ENCODE peak calls at places on chromosomes 2 and 18, in seven cellular contexts. One of them, this sample, is unnamed.

GRCh38 chr18:398866-399637 is 101.4 kb downstream of the COLEC12 start:
- DNase-seq in A549: no peak
- DNase-seq in HCT116: no peak
- DNase-seq in HepG2: no peak
- DNase-seq in SK-N-SH: peak; percentile 30
- DNase-seq in K562: no peak
- DNase-seq in GM23338: no peak
- DNase-seq in this sample: no peak

GRCh38 chr2:135980450-135981080 is 4.9 kb downstream of the DARS1 start:
- DNase-seq in A549: no peak
- DNase-seq in K562: no peak
- DNase-seq in SK-N-SH: no peak
- DNase-seq in HepG2: no peak
- DNase-seq in GM23338: no peak
- DNase-seq in HCT116: no peak
- DNase-seq in this sample: no peak

GRCh38 chr2:23524261-23524706 is 139.3 kb downstream of the KLHL29 start:
- DNase-seq in K562: no peak
- DNase-seq in HepG2: no peak
- DNase-seq in HCT116: peak; percentile 19
- DNase-seq in SK-N-SH: no peak
- DNase-seq in GM23338: no peak
- DNase-seq in A549: no peak
- DNase-seq in this sample: no peak

GRCh38 chr2:237697586-237698337 is 70.4 kb downstream of the LRRFIP1 start:
- DNase-seq in K562: no peak
- DNase-seq in SK-N-SH: no peak
- DNase-seq in GM23338: peak; percentile 49
- DNase-seq in A549: no peak
- DNase-seq in HCT116: no peak
- DNase-seq in HepG2: no peak
- DNase-seq in this sample: no peak

GRCh38 chr2:241652142-241652541 is 14.6 kb downstream of the ATG4B start:
- DNase-seq in HepG2: no peak
- DNase-seq in A549: no peak
- DNase-seq in GM23338: no peak
- DNase-seq in HCT116: no peak
- DNase-seq in SK-N-SH: no peak
- DNase-seq in K562: no peak
- DNase-seq in this sample: no peak

GRCh38 chr18:76989647-76990190 is 142.9 kb downstream of the MBP start:
- DNase-seq in HCT116: no peak
- DNase-seq in HepG2: no peak
- DNase-seq in GM23338: no peak
- DNase-seq in A549: no peak
- DNase-seq in SK-N-SH: no peak
- DNase-seq in K562: no peak
- DNase-seq in this sample: no peak

GRCh38 chr18:80035997-80036396 is 1.8 kb downstream of the RBFA start:
- DNase-seq in A549: no peak
- DNase-seq in K562: no peak
- DNase-seq in HepG2: no peak
- DNase-seq in SK-N-SH: no peak
- DNase-seq in GM23338: no peak
- DNase-seq in HCT116: no peak
- DNase-seq in this sample: no peak

GRCh38 chr18:41389936-41390667 is 564.9 kb upstream of the PIK3C3 start:
- DNase-seq in GM23338: no peak
- DNase-seq in A549: no peak
- DNase-seq in HepG2: no peak
- DNase-seq in K562: no peak
- DNase-seq in SK-N-SH: no peak
- DNase-seq in HCT116: no peak
- DNase-seq in this sample: no peak

GRCh38 chr2:166184789-166185188 is 57.0 kb upstream of the SCN1A start:
- DNase-seq in HCT116: no peak
- DNase-seq in HepG2: no peak
- DNase-seq in SK-N-SH: no peak
- DNase-seq in A549: no peak
- DNase-seq in GM23338: peak; percentile 56
- DNase-seq in K562: no peak
- DNase-seq in this sample: no peak

GRCh38 chr18:49618741-49619392 is 57.0 kb downstream of the LIPG start:
- DNase-seq in HCT116: no peak
- DNase-seq in SK-N-SH: no peak
- DNase-seq in GM23338: no peak
- DNase-seq in A549: no peak
- DNase-seq in K562: no peak
- DNase-seq in HepG2: no peak
- DNase-seq in this sample: no peak

GRCh38 chr2:61582191-61582590 is 44.0 kb upstream of the XPO1 start:
- DNase-seq in A549: no peak
- DNase-seq in SK-N-SH: no peak
- DNase-seq in HCT116: no peak
- DNase-seq in HepG2: no peak
- DNase-seq in K562: no peak
- DNase-seq in GM23338: peak; percentile 88
- DNase-seq in this sample: no peak

GRCh38 chr2:134712736-134713495 is 5.9 kb downstream of the TMEM163 start:
- DNase-seq in HepG2: no peak
- DNase-seq in SK-N-SH: no peak
- DNase-seq in GM23338: no peak
- DNase-seq in A549: no peak
- DNase-seq in K562: no peak
- DNase-seq in HCT116: no peak
- DNase-seq in this sample: no peak

GRCh38 chr2:201880620-201881381 is 74.5 kb downstream of the CDK15 start:
- DNase-seq in HCT116: no peak
- DNase-seq in GM23338: no peak
- DNase-seq in K562: peak; percentile 18
- DNase-seq in SK-N-SH: no peak
- DNase-seq in HepG2: no peak
- DNase-seq in A549: no peak
- DNase-seq in this sample: no peak

GRCh38 chr18:24805156-24805555 is 344.7 kb downstream of the HRH4 start:
- DNase-seq in SK-N-SH: no peak
- DNase-seq in HepG2: no peak
- DNase-seq in K562: no peak
- DNase-seq in GM23338: no peak
- DNase-seq in A549: no peak
- DNase-seq in HCT116: no peak
- DNase-seq in this sample: no peak

GRCh38 chr2:96945011-96945410 is 41.4 kb downstream of the FAM178B start:
- DNase-seq in A549: no peak
- DNase-seq in HepG2: no peak
- DNase-seq in SK-N-SH: no peak
- DNase-seq in HCT116: no peak
- DNase-seq in GM23338: no peak
- DNase-seq in K562: no peak
- DNase-seq in this sample: no peak

GRCh38 chr18:21134895-21135294 is 23.3 kb upstream of the ROCK1 start:
- DNase-seq in A549: no peak
- DNase-seq in HCT116: no peak
- DNase-seq in SK-N-SH: peak; percentile 8
- DNase-seq in GM23338: no peak
- DNase-seq in K562: no peak
- DNase-seq in HepG2: no peak
- DNase-seq in this sample: no peak

GRCh38 chr18:5066380-5066977 is 130.6 kb downstream of the AKAIN1 start:
- DNase-seq in HepG2: peak; percentile 12
- DNase-seq in K562: peak; percentile 31
- DNase-seq in HCT116: no peak
- DNase-seq in SK-N-SH: peak; percentile 4
- DNase-seq in GM23338: peak; percentile 80
- DNase-seq in A549: no peak
- DNase-seq in this sample: no peak

GRCh38 chr2:209236369-209236768 is 187.5 kb upstream of the MAP2 start:
- DNase-seq in GM23338: peak; percentile 70
- DNase-seq in K562: no peak
- DNase-seq in HepG2: no peak
- DNase-seq in HCT116: no peak
- DNase-seq in SK-N-SH: no peak
- DNase-seq in A549: no peak
- DNase-seq in this sample: no peak

GRCh38 chr2:197904446-197904845 is 100.1 kb downstream of the PLCL1 start:
- DNase-seq in K562: no peak
- DNase-seq in HepG2: no peak
- DNase-seq in GM23338: no peak
- DNase-seq in A549: no peak
- DNase-seq in HCT116: no peak
- DNase-seq in SK-N-SH: no peak
- DNase-seq in this sample: no peak

GRCh38 chr2:197911667-197912066 is 107.3 kb downstream of the PLCL1 start:
- DNase-seq in HepG2: no peak
- DNase-seq in A549: no peak
- DNase-seq in SK-N-SH: no peak
- DNase-seq in K562: no peak
- DNase-seq in HCT116: no peak
- DNase-seq in GM23338: peak; percentile 52
- DNase-seq in this sample: no peak

GRCh38 chr2:197908940-197909339 is 104.5 kb downstream of the PLCL1 start:
- DNase-seq in K562: no peak
- DNase-seq in A549: no peak
- DNase-seq in HCT116: no peak
- DNase-seq in HepG2: no peak
- DNase-seq in GM23338: no peak
- DNase-seq in SK-N-SH: no peak
- DNase-seq in this sample: no peak

GRCh38 chr2:197908191-197908590 is 103.8 kb downstream of the PLCL1 start:
- DNase-seq in SK-N-SH: no peak
- DNase-seq in HCT116: no peak
- DNase-seq in HepG2: no peak
- DNase-seq in GM23338: no peak
- DNase-seq in A549: no peak
- DNase-seq in K562: no peak
- DNase-seq in this sample: no peak

GRCh38 chr2:197909377-197909776 is 105.0 kb downstream of the PLCL1 start:
- DNase-seq in GM23338: no peak
- DNase-seq in SK-N-SH: no peak
- DNase-seq in HepG2: no peak
- DNase-seq in HCT116: peak; percentile 6
- DNase-seq in A549: no peak
- DNase-seq in K562: no peak
- DNase-seq in this sample: no peak
- TF ChIP-seq REST in GM23338: no peak
- TF ChIP-seq REST in SK-N-SH: peak; percentile 22
- TF ChIP-seq REST in HepG2: no peak
- TF ChIP-seq REST in HCT116: no peak
- TF ChIP-seq REST in A549: no peak
- TF ChIP-seq REST in K562: no peak
- TF ChIP-seq REST in this sample: no peak

GRCh38 chr2:38095996-38096861 is 20.3 kb upstream of the CYP1B1 start:
- DNase-seq in K562: no peak
- DNase-seq in GM23338: peak; percentile 69
- DNase-seq in SK-N-SH: no peak
- DNase-seq in A549: no peak
- DNase-seq in HCT116: no peak
- DNase-seq in HepG2: no peak
- DNase-seq in this sample: no peak
- H3K4me1 ChIP-seq in K562: peaks cover 2% of the 10 kb centered on the region
- H3K4me1 ChIP-seq in GM23338: peaks cover 82% of the 10 kb centered on the region
- H3K4me1 ChIP-seq in SK-N-SH: peaks cover 44% of the 10 kb centered on the region
- H3K4me1 ChIP-seq in A549: peaks cover 52% of the 10 kb centered on the region
- H3K4me1 ChIP-seq in HCT116: no peaks in the 10 kb centered on the region
- H3K4me1 ChIP-seq in HepG2: peaks cover 7% of the 10 kb centered on the region
- H3K4me1 ChIP-seq in this sample: peaks cover 76% of the 10 kb centered on the region

GRCh38 chr18:3245185-3245564 is 2.4 kb upstream of the MYL12A start:
- DNase-seq in HepG2: no peak
- DNase-seq in A549: no peak
- DNase-seq in HCT116: no peak
- DNase-seq in GM23338: no peak
- DNase-seq in SK-N-SH: no peak
- DNase-seq in K562: no peak
- DNase-seq in this sample: no peak
- H3K4me3 ChIP-seq in HepG2: peak overlapping the region; percentile 93
- H3K4me3 ChIP-seq in A549: peak overlapping the region; percentile 41
- H3K4me3 ChIP-seq in HCT116: no peak overlapping the region
- H3K4me3 ChIP-seq in GM23338: no peak overlapping the region
- H3K4me3 ChIP-seq in SK-N-SH: peak overlapping the region; percentile 56
- H3K4me3 ChIP-seq in K562: peak overlapping the region; percentile 92
- H3K4me3 ChIP-seq in this sample: peak overlapping the region; percentile 98

GRCh38 chr18:45792551-45793294 is 32.8 kb upstream of the SIGLEC15 start:
- DNase-seq in HepG2: no peak
- DNase-seq in SK-N-SH: no peak
- DNase-seq in A549: no peak
- DNase-seq in GM23338: no peak
- DNase-seq in K562: no peak
- DNase-seq in HCT116: no peak
- DNase-seq in this sample: no peak

GRCh38 chr18:45793295-45793965 is 32.0 kb upstream of the SIGLEC15 start:
- DNase-seq in HCT116: peak; percentile 75
- DNase-seq in GM23338: peak; percentile 2
- DNase-seq in HepG2: no peak
- DNase-seq in SK-N-SH: no peak
- DNase-seq in A549: peak; percentile 66
- DNase-seq in K562: no peak
- DNase-seq in this sample: peak; percentile 71
- TF ChIP-seq REST in HCT116: no peak
- TF ChIP-seq REST in GM23338: no peak
- TF ChIP-seq REST in HepG2: no peak
- TF ChIP-seq REST in SK-N-SH: no peak
- TF ChIP-seq REST in A549: no peak
- TF ChIP-seq REST in K562: no peak
- TF ChIP-seq REST in this sample: no peak

GRCh38 chr2:147696426-147696825 is 148.4 kb upstream of the ACVR2A start:
- DNase-seq in SK-N-SH: no peak
- DNase-seq in A549: no peak
- DNase-seq in K562: no peak
- DNase-seq in HepG2: no peak
- DNase-seq in HCT116: no peak
- DNase-seq in GM23338: no peak
- DNase-seq in this sample: no peak
- H3K4me1 ChIP-seq in SK-N-SH: no peaks in the 10 kb centered on the region
- H3K4me1 ChIP-seq in A549: no peaks in the 10 kb centered on the region
- H3K4me1 ChIP-seq in K562: no peaks in the 10 kb centered on the region
- H3K4me1 ChIP-seq in HepG2: no peaks in the 10 kb centered on the region
- H3K4me1 ChIP-seq in HCT116: no peaks in the 10 kb centered on the region
- H3K4me1 ChIP-seq in GM23338: no peaks in the 10 kb centered on the region
- H3K4me1 ChIP-seq in this sample: no peaks in the 10 kb centered on the region

GRCh38 chr2:44944102-44944951 is 2.8 kb downstream of the SIX3 start:
- DNase-seq in K562: no peak
- DNase-seq in HepG2: no peak
- DNase-seq in A549: no peak
- DNase-seq in HCT116: no peak
- DNase-seq in GM23338: peak; percentile 79
- DNase-seq in SK-N-SH: peak; percentile 68
- DNase-seq in this sample: no peak
- H3K4me3 ChIP-seq in K562: no peak overlapping the region
- H3K4me3 ChIP-seq in HepG2: no peak overlapping the region
- H3K4me3 ChIP-seq in A549: no peak overlapping the region
- H3K4me3 ChIP-seq in HCT116: no peak overlapping the region
- H3K4me3 ChIP-seq in GM23338: peak overlapping the region; percentile 54
- H3K4me3 ChIP-seq in SK-N-SH: peak overlapping the region; percentile 56
- H3K4me3 ChIP-seq in this sample: no peak overlapping the region

This sample was measured in Panc1.